ENCODE peak calls at places on chromosomes 5 and 9, in ten cellular contexts. W is IMR-90, Z is trophoblast cell, L is kidney, R is neural progenitor cell, Q is HCT116, T is fibroblast of lung, I is endodermal cell, A is K562, B is PC-3. V is an unnamed sample.

GRCh38 chr9:127904888-127905728 is 5.7 kb upstream of the ST6GALNAC6 start:
- DNase-seq in W (no peak), I (no peak), T (no peak), Z (no peak), L (no peak), A (no peak), Q (no peak), B (no peak), R (no peak), V (peak)

GRCh38 chr9:89999176-89999533 is 394.3 kb downstream of the GADD45G start:
- DNase-seq in T (no peak), B (peak), L (peak), Z (no peak), A (no peak), R (no peak), Q (no peak), I (no peak), W (no peak), V (peak)

GRCh38 chr5:140039561-140039960 is 3.5 kb downstream of the NRG2 start:
- DNase-seq in B (no peak), T (no peak), R (no peak), I (no peak), W (no peak), L (no peak), Q (no peak), A (no peak), Z (no peak), V (no peak)

GRCh38 chr5:109410389-109411174 is 808 bp upstream of the PJA2 start:
- DNase-seq in Q (peak), Z (peak), A (peak), W (peak), T (peak), I (peak), L (peak), B (peak), R (peak), V (peak)

GRCh38 chr9:29750062-29750461 is 2176.8 kb upstream of the C9orf72 start:
- DNase-seq in Z (peak), B (no peak), W (no peak), L (no peak), Q (no peak), A (no peak), I (no peak), R (no peak), T (no peak), V (no peak)

GRCh38 chr5:178433273-178433775 is 156.9 kb downstream of the COL23A1 start:
- DNase-seq in Q (no peak), B (no peak), I (peak), Z (peak), T (no peak), W (no peak), A (no peak), L (no peak), R (no peak), V (no peak)

GRCh38 chr9:2241875-2242741 is 227.0 kb downstream of the SMARCA2 start:
- DNase-seq in W (peak), R (peak), T (peak), I (peak), Z (peak), Q (peak), A (peak), L (peak), B (peak), V (peak)

GRCh38 chr5:31033295-31033694 is 160.2 kb upstream of the CDH6 start:
- DNase-seq in W (peak), T (no peak), Z (no peak), L (no peak), I (no peak), A (no peak), R (no peak), Q (no peak), B (no peak), V (no peak)

GRCh38 chr9:114288233-114289051 is 34.5 kb upstream of the ORM1 start:
- DNase-seq in Q (no peak), Z (peak), B (peak), A (no peak), R (peak), I (peak), T (no peak), W (peak), L (peak), V (no peak)

GRCh38 chr9:81661339-81661738 is 28.0 kb downstream of the TLE1 start:
- DNase-seq in W (no peak), R (no peak), Q (no peak), T (peak), L (no peak), A (no peak), I (no peak), Z (no peak), B (no peak), V (peak)

GRCh38 chr5:93789173-93790070 is 48.0 kb upstream of the POU5F2 start:
- DNase-seq in W (peak), T (peak), B (peak), R (no peak), Q (no peak), L (no peak), A (no peak), I (no peak), Z (peak), V (no peak)

GRCh38 chr5:96468956-96469355 is 35.9 kb upstream of the PCSK1 start:
- DNase-seq in B (no peak), Z (no peak), R (no peak), T (no peak), W (no peak), A (no peak), Q (no peak), I (no peak), L (no peak), V (no peak)

GRCh38 chr9:115008536-115008935 is 78.1 kb upstream of the TNFSF8 start:
- DNase-seq in T (peak), Q (no peak), B (peak), W (peak), I (peak), Z (peak), L (no peak), R (peak), A (no peak), V (no peak)

GRCh38 chr5:83711982-83712601 is 8.6 kb downstream of the HAPLN1 start:
- DNase-seq in T (peak), W (peak), L (no peak), Q (no peak), I (peak), B (peak), Z (peak), A (peak), R (peak), V (peak)

GRCh38 chr9:130345009-130345992 is 79.7 kb downstream of the HMCN2 start:
- DNase-seq in Q (no peak), A (no peak), T (no peak), L (peak), Z (no peak), W (no peak), B (no peak), I (peak), R (no peak), V (no peak)

GRCh38 chr5:176560364-176560763 is 11.2 kb downstream of the CDHR2 start:
- DNase-seq in B (no peak), R (no peak), Q (no peak), I (peak), L (no peak), T (no peak), Z (no peak), A (no peak), W (no peak), V (no peak)

GRCh38 chr5:35476789-35477188 is 140.9 kb upstream of the SPEF2 start:
- DNase-seq in Z (no peak), T (no peak), L (no peak), W (no peak), B (no peak), Q (no peak), I (no peak), R (no peak), A (no peak), V (no peak)

GRCh38 chr5:35477321-35477720 is 140.3 kb upstream of the SPEF2 start:
- DNase-seq in A (no peak), T (no peak), W (no peak), Z (no peak), L (no peak), B (no peak), Q (no peak), R (no peak), I (no peak), V (no peak)

GRCh38 chr5:35476046-35476445 is 141.6 kb upstream of the SPEF2 start:
- DNase-seq in T (no peak), W (no peak), B (no peak), Z (no peak), I (no peak), A (no peak), L (no peak), Q (no peak), R (no peak), V (no peak)

GRCh38 chr5:35482167-35482755 is 135.4 kb upstream of the SPEF2 start:
- DNase-seq in Q (no peak), Z (no peak), I (no peak), L (no peak), A (no peak), W (no peak), T (no peak), B (no peak), R (no peak), V (no peak)

DNA sequence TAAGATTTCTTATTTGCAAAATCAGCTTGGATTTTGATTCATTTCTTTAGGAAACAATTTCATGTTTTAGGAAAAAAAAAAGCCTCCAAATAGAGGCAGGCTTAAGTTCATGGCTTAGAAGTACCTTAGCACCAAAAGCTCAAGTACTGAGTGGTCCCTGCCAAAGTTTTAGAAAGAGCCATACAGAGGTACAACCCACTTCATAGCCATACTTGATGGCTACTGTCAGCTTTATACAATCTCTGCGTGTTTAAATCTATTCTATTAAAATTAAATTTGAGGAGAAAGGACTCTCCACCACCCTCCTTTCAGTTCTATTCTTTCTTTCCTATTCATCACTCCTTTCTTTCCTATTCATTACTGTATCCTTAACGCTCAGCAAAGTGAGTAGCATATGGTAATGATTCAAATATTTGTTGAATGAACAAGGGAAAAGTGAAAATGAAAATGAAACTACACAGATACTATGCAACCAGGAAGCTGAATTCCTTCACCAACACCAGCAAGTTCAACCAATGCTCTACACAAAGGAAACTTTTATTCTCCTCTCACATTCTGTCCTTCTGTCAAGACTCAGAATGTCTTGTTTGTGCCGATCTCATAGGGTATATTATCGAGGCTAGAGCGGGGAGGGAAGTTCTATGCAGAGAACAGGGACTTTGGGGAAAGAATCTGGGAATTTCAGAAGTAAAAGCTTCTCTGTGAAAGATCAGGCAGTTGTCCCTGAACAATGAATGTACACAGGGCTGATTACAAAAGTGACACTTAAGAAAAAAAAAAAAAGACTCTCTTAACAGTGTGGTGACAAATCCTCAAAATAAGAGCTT is 138.6 kb upstream of the SPEF2 start:
- DNase-seq in R (no peak), L (no peak), W (peak), Q (no peak), I (no peak), B (peak), T (peak), A (no peak), Z (peak), V (no peak)
- H3K9ac ChIP-seq in R (no peak), L (no peak), W (peak), Q (no peak), I (no peak), B (peak), T (no peak), A (no peak), Z (no peak), V (no peak)

GRCh38 chr5:173500213-173500560 is 116.3 kb downstream of the BOD1 start:
- DNase-seq in B (no peak), A (no peak), L (no peak), Q (no peak), I (no peak), W (no peak), Z (no peak), R (no peak), T (no peak), V (no peak)
- H3K27ac ChIP-seq in B (no peak), A (no peak), L (no peak), Q (no peak), I (no peak), W (no peak), Z (no peak), R (no peak), T (no peak), V (no peak)

GRCh38 chr5:145855842-145856267 is 17.0 kb downstream of the GRXCR2 start:
- DNase-seq in Z (no peak), I (no peak), T (peak), W (no peak), L (no peak), B (peak), R (no peak), A (no peak), Q (no peak), V (no peak)
- H3K9ac ChIP-seq in Z (no peak), I (peak), T (no peak), W (peak), L (no peak), B (no peak), R (no peak), A (peak), Q (no peak), V (no peak)

GRCh38 chr9:79446540-79447307 is 125.0 kb upstream of the TLE4 start:
- DNase-seq in T (no peak), A (no peak), Z (no peak), I (no peak), W (no peak), B (no peak), L (no peak), Q (no peak), R (no peak), V (no peak)

GRCh38 chr9:79452265-79452664 is 119.5 kb upstream of the TLE4 start:
- DNase-seq in R (no peak), W (no peak), Q (no peak), T (no peak), Z (no peak), A (no peak), B (no peak), L (no peak), I (no peak), V (no peak)

GRCh38 chr9:79447760-79448159 is 124.0 kb upstream of the TLE4 start:
- DNase-seq in B (no peak), R (no peak), Z (no peak), Q (no peak), L (no peak), T (no peak), W (no peak), I (no peak), A (no peak), V (no peak)

DNA sequence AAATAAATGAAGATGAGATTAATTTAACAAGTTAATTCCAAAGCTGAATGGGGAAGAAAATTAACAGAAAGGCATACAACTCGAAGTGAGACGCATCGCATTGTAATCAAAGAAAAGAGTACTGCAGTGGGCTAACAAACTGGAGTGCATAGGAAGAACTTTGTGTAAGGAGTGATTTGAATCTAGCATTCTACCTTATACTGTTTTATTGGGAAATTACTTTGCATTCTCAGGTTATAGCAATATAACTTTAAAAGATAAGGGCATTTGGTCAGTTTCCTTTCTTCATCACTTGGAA is 124.5 kb upstream of the TLE4 start:
- DNase-seq in W (no peak), A (no peak), L (no peak), I (no peak), R (no peak), T (no peak), Z (no peak), Q (no peak), B (no peak), V (no peak)
- H3K27ac ChIP-seq in W (no peak), A (no peak), L (no peak), I (no peak), R (no peak), T (no peak), Z (no peak), Q (no peak), B (no peak), V (no peak)

GRCh38 chr5:142013734-142014495 is 1.1 kb upstream of the GNPDA1 start:
- DNase-seq in A (peak), L (peak), Z (peak), T (peak), I (peak), R (no peak), Q (no peak), B (peak), W (peak), V (peak)
- H3K9ac ChIP-seq in A (peak), L (peak), Z (no peak), T (no peak), I (peak), R (no peak), Q (peak), B (no peak), W (no peak), V (no peak)

DNA sequence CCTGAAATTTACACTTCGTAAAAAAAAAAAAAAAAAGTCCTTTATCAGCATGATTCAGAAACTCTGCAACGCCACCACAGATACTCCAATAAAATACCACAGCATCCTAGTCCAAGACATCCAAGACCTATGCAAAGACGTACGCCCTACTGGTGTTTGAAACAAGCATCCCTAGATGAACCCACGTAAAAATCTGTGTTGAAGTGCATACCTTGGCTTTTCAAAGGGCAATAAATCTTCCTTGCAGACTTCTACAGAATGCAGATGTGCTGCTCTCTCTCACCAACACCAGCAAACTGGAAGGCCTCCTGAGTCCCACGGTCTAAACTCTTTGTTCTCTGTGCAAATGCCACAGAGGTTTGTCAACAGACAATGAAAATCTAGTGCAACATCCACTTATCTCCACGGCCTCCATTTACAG is 38.8 kb downstream of the MYO10 start:
- DNase-seq in W (peak), Q (no peak), A (no peak), Z (peak), B (peak), T (peak), L (no peak), R (peak), I (peak), V (no peak)
- H3K27ac ChIP-seq in W (no peak), Q (peak), A (no peak), Z (peak), B (peak), T (no peak), L (no peak), R (no peak), I (peak), V (peak)

GRCh38 chr9:76466299-76466605 is 7.3 kb downstream of the GCNT1 start:
- DNase-seq in Z (no peak), T (no peak), R (no peak), Q (no peak), L (no peak), W (no peak), B (no peak), A (no peak), I (no peak), V (no peak)
- H3K9ac ChIP-seq in Z (no peak), T (no peak), R (no peak), Q (no peak), L (no peak), W (no peak), B (no peak), A (no peak), I (no peak), V (no peak)

GRCh38 chr9:274101-274500 is 59.4 kb downstream of the DOCK8 start:
- DNase-seq in I (no peak), A (no peak), T (no peak), Z (no peak), B (no peak), Q (no peak), W (no peak), L (no peak), R (no peak), V (no peak)
- H3K27ac ChIP-seq in I (no peak), A (peak), T (no peak), Z (no peak), B (no peak), Q (no peak), W (no peak), L (no peak), R (no peak), V (no peak)

GRCh38 chr9:71628247-71628646 is 140.1 kb downstream of the CEMIP2 start:
- DNase-seq in Z (peak), L (no peak), T (peak), B (peak), I (no peak), W (peak), R (no peak), Q (no peak), A (no peak), V (no peak)
- H3K9ac ChIP-seq in Z (no peak), L (no peak), T (no peak), B (no peak), I (no peak), W (no peak), R (no peak), Q (no peak), A (no peak), V (no peak)

GRCh38 chr9:104879555-104880318 is 48.2 kb downstream of the ABCA1 start:
- DNase-seq in R (no peak), A (no peak), W (peak), Z (peak), Q (no peak), T (peak), I (no peak), L (peak), B (no peak), V (no peak)

GRCh38 chr9:104882574-104882973 is 45.4 kb downstream of the ABCA1 start:
- DNase-seq in Q (no peak), L (no peak), Z (no peak), A (no peak), R (no peak), T (no peak), B (no peak), I (no peak), W (no peak), V (no peak)

GRCh38 chr9:104885818-104886709 is 41.9 kb downstream of the ABCA1 start:
- DNase-seq in W (no peak), Q (no peak), T (no peak), B (no peak), A (no peak), I (peak), R (no peak), Z (no peak), L (no peak), V (no peak)

GRCh38 chr9:104876587-104876986 is 51.4 kb downstream of the ABCA1 start:
- DNase-seq in B (no peak), Z (no peak), R (no peak), I (no peak), A (no peak), Q (no peak), W (no peak), L (no peak), T (no peak), V (no peak)

GRCh38 chr9:104881991-104882555 is 45.9 kb downstream of the ABCA1 start:
- DNase-seq in W (no peak), I (no peak), A (no peak), T (no peak), B (no peak), R (no peak), Z (no peak), Q (no peak), L (no peak), V (no peak)
- H3K27ac ChIP-seq in W (no peak), I (no peak), A (no peak), T (no peak), B (no peak), R (no peak), Z (no peak), Q (no peak), L (no peak), V (no peak)

V was measured in colonic mucosa.